ENCODE peak calls at places on chromosome 7, in five cellular contexts. A, F, M, H and N are unnamed samples.

GRCh38 chr7:148265896-148266295 is 324.7 kb upstream of the C7orf33 start:
- DNase-seq in A (no peak), M (no peak), F (no peak), H (no peak), N (no peak)

GRCh38 chr7:46755120-46756034 is 826.5 kb downstream of the TNS3 start:
- DNase-seq in A (peak; percentile 43), M (no peak), H (no peak), F (no peak), N (no peak)

GRCh38 chr7:149104749-149105148 is 14.2 kb upstream of the ZNF786 start:
- DNase-seq in H (no peak), F (no peak), M (no peak), A (no peak), N (no peak)

GRCh38 chr7:123738356-123738755 is 10.4 kb downstream of the WASL start:
- DNase-seq in F (no peak), M (no peak), H (no peak), A (no peak), N (no peak)

GRCh38 chr7:128266891-128267839 is 26.1 kb downstream of the LEP start:
- DNase-seq in F (no peak), H (peak; percentile 27), M (no peak), A (peak; percentile 85), N (no peak)

GRCh38 chr7:133601607-133602006 is 348.7 kb downstream of the EXOC4 start:
- DNase-seq in M (no peak), H (no peak), F (no peak), A (no peak), N (no peak)

GRCh38 chr7:79709574-79710409 is 256.3 kb upstream of the MAGI2 start:
- DNase-seq in M (peak; percentile 70), F (no peak), H (no peak), A (peak; percentile 11), N (peak; percentile 13)

GRCh38 chr7:103574536-103574935 is 128.5 kb upstream of the SLC26A5 start:
- DNase-seq in H (no peak), A (no peak), M (no peak), F (no peak), N (no peak)

GRCh38 chr7:144437370-144438191 is 34.1 kb upstream of the NOBOX start:
- DNase-seq in M (peak; percentile 37), F (no peak), A (peak; percentile 62), H (no peak), N (no peak)

GRCh38 chr7:90903856-90904255 is 307.7 kb downstream of the CDK14 start:
- DNase-seq in H (no peak), M (no peak), F (no peak), A (no peak), N (no peak)